ENCODE peak calls at places on chromosomes 6 and 20, in ten cellular contexts. V, R, S, M, L, O, X, Q, W and N are unnamed samples.
A peak's percentile ranks its signal among the peaks of the same experiment; 100 is the strongest.

GRCh38 chr6:124962617-124963415 is 579 bp downstream of the RNF217 start:
- DNase-seq in V (peak; percentile 46), W (no peak), O (peak; percentile 53), X (peak; percentile 27), S (peak; percentile 60), Q (peak; percentile 25), R (peak; percentile 41), M (no peak), L (peak; percentile 57), N (no peak)

GRCh38 chr20:36408219-36408618 is 102.1 kb downstream of the DLGAP4 start:
- DNase-seq in W (no peak), X (peak; percentile 20), Q (peak; percentile 74), V (peak; percentile 16), L (peak; percentile 15), S (no peak), M (no peak), O (no peak), R (no peak), N (no peak)

GRCh38 chr6:105257350-105257749 is 77.5 kb upstream of the POPDC3 start:
- DNase-seq in X (no peak), S (no peak), M (no peak), V (no peak), O (no peak), W (no peak), R (no peak), Q (peak; percentile 30), L (no peak), N (no peak)

GRCh38 chr20:56091635-56092180 is 86.4 kb upstream of the CBLN4 start:
- DNase-seq in O (no peak), Q (peak; percentile 41), L (no peak), V (no peak), M (no peak), S (no peak), R (no peak), W (no peak), X (no peak), N (no peak)

GRCh38 chr20:45835230-45836224 is 1.9 kb downstream of the SNX21 start:
- DNase-seq in M (no peak), X (no peak), R (no peak), Q (peak; percentile 95), L (no peak), S (no peak), W (no peak), V (peak; percentile 33), O (no peak), N (peak; percentile 45)

GRCh38 chr20:3473944-3474343 is 3.1 kb downstream of the ATRN start:
- DNase-seq in S (no peak), X (no peak), L (no peak), Q (no peak), R (no peak), W (no peak), V (no peak), M (no peak), O (no peak), N (no peak)

GRCh38 chr20:13671500-13672288 is 33.0 kb upstream of the TASP1 start:
- DNase-seq in O (no peak), X (no peak), M (no peak), R (no peak), Q (peak; percentile 33), V (no peak), W (no peak), S (no peak), L (peak; percentile 77), N (no peak)

GRCh38 chr6:48378874-48379407 is 267.9 kb upstream of the PTCHD4 start:
- DNase-seq in Q (no peak), W (no peak), R (no peak), M (no peak), S (no peak), V (no peak), O (no peak), X (no peak), L (no peak), N (no peak)

GRCh38 chr20:59082981-59083380 is 40.4 kb upstream of the PRELID3B start:
- DNase-seq in R (no peak), X (no peak), M (no peak), S (no peak), W (no peak), V (peak; percentile 78), O (no peak), Q (peak; percentile 82), L (peak; percentile 24), N (no peak)

GRCh38 chr20:58716476-58717277 is 24.1 kb downstream of the NPEPL1 start:
- DNase-seq in R (peak; percentile 3), M (no peak), L (no peak), V (no peak), W (peak; percentile 6), Q (no peak), S (no peak), X (peak; percentile 9), O (no peak), N (no peak)

GRCh38 chr6:17490724-17491123 is 97.3 kb downstream of the CAP2 start:
- DNase-seq in V (no peak), R (no peak), X (no peak), L (no peak), W (no peak), Q (no peak), M (no peak), O (no peak), S (no peak), N (no peak)

GRCh38 chr6:26217714-26218075 is 130.5 kb downstream of the HFE start:
- DNase-seq in L (peak; percentile 31), V (no peak), S (no peak), O (no peak), M (no peak), X (no peak), R (no peak), W (no peak), Q (peak; percentile 59), N (peak; percentile 42)

GRCh38 chr6:157281570-157281969 is 41.7 kb downstream of the TMEM242 start:
- DNase-seq in S (no peak), V (peak; percentile 7), Q (peak; percentile 20), W (no peak), O (no peak), R (no peak), M (no peak), L (no peak), X (no peak), N (no peak)

GRCh38 chr6:135833806-135834205 is 17.7 kb upstream of the PDE7B start:
- DNase-seq in W (no peak), L (no peak), R (no peak), V (no peak), X (no peak), Q (no peak), S (no peak), O (no peak), M (no peak), N (no peak)

GRCh38 chr20:48040491-48040890 is 255.2 kb upstream of the SULF2 start:
- DNase-seq in X (no peak), L (no peak), W (no peak), O (no peak), S (no peak), Q (no peak), R (no peak), M (no peak), V (no peak), N (no peak)

GRCh38 chr6:133568970-133569889 is 319.7 kb upstream of the TCF21 start:
- DNase-seq in O (peak; percentile 69), W (no peak), L (peak; percentile 87), S (no peak), R (no peak), X (no peak), Q (peak; percentile 90), M (no peak), V (peak; percentile 68), N (peak; percentile 55)

GRCh38 chr6:31157543-31158139 is at the start of gene CCHCR1:
- DNase-seq in M (no peak), R (no peak), W (no peak), S (no peak), L (no peak), X (no peak), V (no peak), Q (no peak), O (peak; percentile 20), N (no peak)

GRCh38 chr20:48793776-48794175 is 34.0 kb downstream of the PREX1 start:
- DNase-seq in Q (no peak), W (no peak), S (no peak), X (no peak), V (no peak), O (no peak), R (no peak), L (no peak), M (no peak), N (no peak)

GRCh38 chr6:16130932-16131387 is 2.1 kb downstream of the MYLIP start:
- DNase-seq in V (peak; percentile 43), Q (peak; percentile 72), L (peak; percentile 91), R (peak; percentile 46), X (peak; percentile 81), W (no peak), O (peak; percentile 44), S (no peak), M (peak; percentile 76), N (peak; percentile 5)

GRCh38 chr20:32510601-32511357 is 74.4 kb downstream of the NOL4L start:
- DNase-seq in S (no peak), Q (no peak), V (no peak), O (no peak), X (no peak), W (no peak), L (peak; percentile 27), R (peak; percentile 42), M (no peak), N (no peak)

GRCh38 chr6:159720708-159721107 is 6.6 kb upstream of the WTAP start:
- DNase-seq in W (no peak), R (peak; percentile 49), X (peak; percentile 36), V (peak; percentile 13), L (peak; percentile 16), O (peak; percentile 32), S (no peak), Q (peak; percentile 59), M (peak; percentile 59), N (no peak)

GRCh38 chr6:156647440-156647839 is 129.7 kb upstream of the ARID1B start:
- DNase-seq in Q (no peak), V (no peak), X (no peak), S (no peak), L (no peak), W (no peak), O (no peak), M (no peak), R (no peak), N (no peak)

GRCh38 chr20:4721719-4722118 is at the start of gene PRND:
- DNase-seq in O (no peak), Q (no peak), S (no peak), L (no peak), V (no peak), X (no peak), R (no peak), M (no peak), W (no peak), N (no peak)

GRCh38 chr20:2136275-2136674 is 34.6 kb downstream of the STK35 start:
- DNase-seq in L (no peak), W (no peak), Q (no peak), M (no peak), R (no peak), V (no peak), O (no peak), S (no peak), X (no peak), N (no peak)

GRCh38 chr6:146312606-146313005 is 231.0 kb upstream of the RAB32 start:
- DNase-seq in S (no peak), M (no peak), X (no peak), W (no peak), Q (no peak), R (no peak), L (no peak), V (no peak), O (no peak), N (no peak)

GRCh38 chr20:24235740-24236139 is 233.7 kb upstream of the SYNDIG1 start:
- DNase-seq in X (no peak), W (no peak), M (no peak), O (no peak), L (no peak), V (no peak), S (no peak), Q (no peak), R (no peak), N (no peak)

GRCh38 chr20:45406260-45407066 is 1.6 kb upstream of the DBNDD2 start:
- DNase-seq in L (no peak), V (peak; percentile 68), M (peak; percentile 43), O (peak; percentile 68), Q (peak; percentile 52), R (peak; percentile 63), W (peak; percentile 34), X (peak; percentile 65), S (peak; percentile 67), N (peak; percentile 37)

GRCh38 chr6:46010771-46011170 is 4.9 kb downstream of the CLIC5 start:
- DNase-seq in W (no peak), O (no peak), S (no peak), M (no peak), V (no peak), Q (no peak), L (no peak), X (no peak), R (no peak), N (no peak)